ENCODE peak calls at places on chromosome 4, in four cellular contexts. One of them, this sample, is unnamed.

GRCh38 chr4:48133668-48134444 is at the start of gene TXK:
- DNase-seq in HCT116: no peak
- DNase-seq in K562: no peak
- DNase-seq in H1: no peak
- DNase-seq in this sample: no peak

GRCh38 chr4:42280327-42281095 is 116.8 kb upstream of the SHISA3 start:
- DNase-seq in K562: peak
- DNase-seq in HCT116: peak
- DNase-seq in H1: no peak
- DNase-seq in this sample: peak

GRCh38 chr4:163681208-163681821 is 186.8 kb downstream of the TMA16 start:
- DNase-seq in HCT116: peak
- DNase-seq in K562: peak
- DNase-seq in H1: no peak
- DNase-seq in this sample: peak

GRCh38 chr4:89836897-89837384 is at the start of gene SNCA:
- DNase-seq in K562: peak
- DNase-seq in HCT116: no peak
- DNase-seq in H1: peak
- DNase-seq in this sample: peak

GRCh38 chr4:168868044-168868855 is 141.8 kb downstream of the CBR4 start:
- DNase-seq in K562: no peak
- DNase-seq in H1: no peak
- DNase-seq in HCT116: no peak
- DNase-seq in this sample: no peak

GRCh38 chr4:4526401-4526800 is 15.4 kb downstream of the STX18 start:
- DNase-seq in HCT116: no peak
- DNase-seq in K562: no peak
- DNase-seq in H1: no peak
- DNase-seq in this sample: no peak

GRCh38 chr4:91373546-91373945 is 930.2 kb upstream of the GRID2 start:
- DNase-seq in H1: no peak
- DNase-seq in K562: no peak
- DNase-seq in HCT116: no peak
- DNase-seq in this sample: no peak

GRCh38 chr4:54539500-54540029 is 118.2 kb upstream of the KIT start:
- DNase-seq in K562: peak
- DNase-seq in H1: no peak
- DNase-seq in HCT116: no peak
- DNase-seq in this sample: peak

GRCh38 chr4:139814285-139815015 is 148.8 kb downstream of the MGST2 start:
- DNase-seq in HCT116: no peak
- DNase-seq in H1: no peak
- DNase-seq in K562: no peak
- DNase-seq in this sample: no peak

DNA sequence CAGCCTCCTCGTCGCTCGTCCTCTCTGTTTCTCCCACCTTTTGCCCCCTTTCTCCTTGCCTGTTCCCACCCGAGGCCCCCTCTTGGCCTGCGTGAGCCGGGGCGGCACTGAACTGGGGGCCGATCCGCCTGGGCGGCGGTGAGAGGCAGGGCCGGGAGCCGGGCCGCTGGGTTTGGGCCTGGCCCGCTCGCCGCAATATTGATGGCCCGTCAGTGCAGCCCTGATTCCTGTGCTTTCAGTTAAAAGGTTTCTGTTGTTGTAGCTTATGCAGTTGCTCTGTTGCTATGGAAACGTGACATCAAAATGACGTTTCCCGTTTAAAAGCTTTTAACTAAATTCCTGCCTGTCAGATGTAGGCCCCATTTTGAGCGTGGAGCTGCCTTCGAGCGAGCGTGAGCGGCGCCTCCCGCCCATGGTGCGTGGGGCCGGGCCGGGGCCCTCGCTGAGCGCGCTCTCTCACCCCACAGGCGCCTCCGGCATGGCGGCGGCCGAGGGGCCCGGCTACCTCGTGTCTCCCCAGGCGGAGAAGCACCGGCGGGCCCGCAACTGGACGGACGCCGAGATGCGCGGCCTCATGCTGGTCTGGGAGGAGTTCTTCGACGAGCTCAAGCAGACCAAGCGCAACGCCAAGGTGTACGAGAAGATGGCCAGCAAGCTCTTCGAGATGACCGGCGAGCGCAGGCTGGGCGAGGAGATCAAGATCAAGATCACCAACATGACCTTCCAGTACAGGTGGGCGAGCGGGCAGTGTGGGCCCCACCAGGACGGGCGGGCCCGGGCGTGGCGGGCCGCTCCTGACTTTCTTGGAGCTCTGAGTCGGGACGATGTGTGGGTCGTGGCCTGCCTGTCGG is at the start of gene MSANTD1:
- DNase-seq in K562: peak
- DNase-seq in HCT116: no peak
- DNase-seq in H1: no peak
- DNase-seq in this sample: peak
- TF ChIP-seq YY1 in K562: no peak
- TF ChIP-seq YY1 in HCT116: no peak
- TF ChIP-seq YY1 in H1: no peak
- TF ChIP-seq YY1 in this sample: no peak

DNA sequence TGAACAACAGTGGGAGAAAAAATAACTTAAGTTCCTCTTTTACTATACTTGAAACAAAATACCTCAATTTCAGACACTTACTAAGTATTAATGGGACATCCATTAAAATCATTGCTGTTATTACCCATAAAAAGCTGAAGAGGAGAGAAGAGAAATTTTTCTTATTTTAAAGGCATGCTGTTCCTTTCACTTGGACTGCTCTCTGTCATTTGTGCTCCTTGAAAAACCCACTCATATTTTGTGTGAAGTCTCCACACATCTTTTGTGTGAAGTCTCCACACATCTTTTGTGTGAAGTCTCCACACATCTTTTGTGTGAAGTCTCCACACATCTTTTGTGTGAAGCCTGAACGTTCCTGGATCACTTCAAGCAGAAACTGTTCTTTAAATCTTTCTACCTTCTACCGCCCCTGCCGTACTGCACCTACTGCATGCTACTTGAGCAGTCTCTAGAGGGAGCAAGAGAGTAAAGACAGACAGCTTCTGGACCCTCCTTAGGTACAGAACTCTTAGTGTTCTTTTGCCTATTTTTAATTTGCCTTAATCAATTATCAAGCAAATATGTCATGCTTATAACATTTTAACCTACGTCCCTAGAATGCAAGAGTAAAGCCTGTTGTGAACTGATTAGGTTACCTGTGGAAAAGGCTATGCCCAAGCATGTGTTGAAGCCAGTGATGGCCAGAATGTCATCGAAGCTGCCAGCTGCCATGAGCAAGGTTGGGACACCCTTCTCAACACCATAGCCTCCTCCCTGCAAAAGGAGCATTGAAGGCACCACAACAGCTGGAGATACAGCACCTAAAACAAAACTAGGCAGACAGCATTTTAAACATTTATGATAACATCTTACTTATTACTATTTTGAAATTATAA is 27.1 kb upstream of the SLC9B1 start:
- DNase-seq in K562: peak
- DNase-seq in HCT116: peak
- DNase-seq in H1: no peak
- DNase-seq in this sample: peak
- TF ChIP-seq YY1 in K562: no peak
- TF ChIP-seq YY1 in HCT116: no peak
- TF ChIP-seq YY1 in H1: no peak
- TF ChIP-seq YY1 in this sample: no peak

GRCh38 chr4:172962564-172963353 is 205.9 kb upstream of the GALNT7 start:
- DNase-seq in H1: no peak
- DNase-seq in HCT116: no peak
- DNase-seq in K562: no peak
- DNase-seq in this sample: no peak

DNA sequence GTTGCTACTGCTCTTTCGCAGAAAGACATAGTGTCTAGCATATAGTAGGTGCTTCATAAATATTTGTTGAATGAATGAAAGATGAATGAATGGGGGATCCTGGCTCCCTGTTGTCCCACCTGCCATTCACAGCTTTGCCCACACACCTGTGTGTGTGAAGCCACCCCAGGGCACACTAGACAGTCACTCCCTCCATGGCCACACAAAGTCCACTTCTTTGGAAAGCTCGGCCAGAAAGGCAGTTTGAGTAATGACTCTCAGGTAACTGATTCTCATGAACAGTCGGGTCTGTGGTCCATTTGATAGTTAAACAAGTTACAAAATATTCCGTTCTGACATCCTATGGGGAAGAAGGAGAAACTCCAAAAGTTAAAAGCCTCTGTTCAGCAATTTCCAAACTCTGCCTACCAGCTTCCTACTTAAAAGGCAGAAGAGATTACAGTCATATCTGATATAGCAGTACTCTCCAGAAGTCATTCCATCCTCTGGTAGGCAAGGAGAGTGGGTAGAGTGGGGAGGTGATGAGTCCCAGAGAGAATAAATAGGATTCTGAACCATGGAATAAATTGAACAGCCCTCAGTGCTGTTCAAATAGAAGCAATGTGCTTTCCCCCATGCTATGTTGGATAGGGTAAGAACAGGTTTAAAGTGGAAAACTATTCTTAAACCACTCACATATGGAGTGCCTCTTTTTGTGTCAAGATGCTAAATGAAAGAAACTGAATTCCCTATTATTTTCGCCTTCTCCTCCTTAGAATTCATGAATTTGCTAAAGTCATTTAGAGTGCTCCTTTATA is 204.9 kb upstream of the GALNT7 start:
- DNase-seq in K562: no peak
- DNase-seq in HCT116: no peak
- DNase-seq in H1: no peak
- DNase-seq in this sample: no peak
- TF ChIP-seq YY1 in K562: no peak
- TF ChIP-seq YY1 in HCT116: no peak
- TF ChIP-seq YY1 in H1: no peak
- TF ChIP-seq YY1 in this sample: no peak

GRCh38 chr4:142883433-142883832 is 37.3 kb upstream of the INPP4B start:
- DNase-seq in K562: no peak
- DNase-seq in H1: no peak
- DNase-seq in HCT116: peak
- DNase-seq in this sample: no peak
- TF ChIP-seq YY1 in K562: no peak
- TF ChIP-seq YY1 in H1: no peak
- TF ChIP-seq YY1 in HCT116: no peak
- TF ChIP-seq YY1 in this sample: no peak

GRCh38 chr4:10093273-10093621 is 23.4 kb downstream of the WDR1 start:
- DNase-seq in HCT116: no peak
- DNase-seq in H1: no peak
- DNase-seq in K562: no peak
- DNase-seq in this sample: no peak
- TF ChIP-seq YY1 in HCT116: no peak
- TF ChIP-seq YY1 in H1: no peak
- TF ChIP-seq YY1 in K562: no peak
- TF ChIP-seq YY1 in this sample: no peak

GRCh38 chr4:123248260-123248659 is 148.3 kb upstream of the SPRY1 start:
- DNase-seq in HCT116: no peak
- DNase-seq in K562: no peak
- DNase-seq in H1: no peak
- DNase-seq in this sample: peak
- TF ChIP-seq YY1 in HCT116: no peak
- TF ChIP-seq YY1 in K562: no peak
- TF ChIP-seq YY1 in H1: no peak
- TF ChIP-seq YY1 in this sample: no peak

GRCh38 chr4:65624651-65625050 is 45.6 kb downstream of the EPHA5 start:
- DNase-seq in H1: no peak
- DNase-seq in HCT116: no peak
- DNase-seq in K562: no peak
- DNase-seq in this sample: no peak

GRCh38 chr4:65623509-65623908 is 46.8 kb downstream of the EPHA5 start:
- DNase-seq in H1: no peak
- DNase-seq in HCT116: no peak
- DNase-seq in K562: no peak
- DNase-seq in this sample: no peak
- TF ChIP-seq YY1 in H1: no peak
- TF ChIP-seq YY1 in HCT116: no peak
- TF ChIP-seq YY1 in K562: no peak
- TF ChIP-seq YY1 in this sample: no peak

GRCh38 chr4:31362756-31363155 is 642.6 kb downstream of the PCDH7 start:
- DNase-seq in K562: no peak
- DNase-seq in H1: no peak
- DNase-seq in HCT116: no peak
- DNase-seq in this sample: no peak
- TF ChIP-seq YY1 in K562: no peak
- TF ChIP-seq YY1 in H1: no peak
- TF ChIP-seq YY1 in HCT116: no peak
- TF ChIP-seq YY1 in this sample: no peak

This sample was measured in SK-N-SH.